ENCODE peak calls at places on chromosomes 11 and 22, in seven cellular contexts. C is transverse colon, F is ovary, S is A549, P is K562, O is sigmoid colon, V is SK-N-SH. M is an unnamed sample.

GRCh38 chr11:94322501-94322900 is 18.1 kb downstream of the IZUMO1R start:
- DNase-seq in C (no peak), F (no peak), S (no peak), P (no peak), O (no peak), V (no peak), M (no peak)

GRCh38 chr11:72241290-72241781 is 2.6 kb downstream of the PHOX2A start:
- DNase-seq in C (no peak), F (no peak), S (no peak), P (no peak), O (peak; percentile 64), V (peak; percentile 68), M (no peak)

GRCh38 chr22:42365942-42366660 is 66.1 kb downstream of the NFAM1 start:
- DNase-seq in C (no peak), F (no peak), S (no peak), P (no peak), O (no peak), V (no peak), M (no peak)

GRCh38 chr11:125180413-125181305 is 16.1 kb downstream of the PKNOX2 start:
- DNase-seq in C (no peak), F (no peak), S (no peak), P (no peak), O (no peak), V (no peak), M (no peak)

GRCh38 chr11:14420223-14420622 is 61.2 kb upstream of the RRAS2 start:
- DNase-seq in C (no peak), F (no peak), S (no peak), P (no peak), O (no peak), V (no peak), M (no peak)

GRCh38 chr11:132648841-132649240 is 883.5 kb downstream of the OPCML start:
- DNase-seq in C (no peak), F (no peak), S (no peak), P (no peak), O (no peak), V (no peak), M (no peak)

GRCh38 chr22:47275479-47276218 is 513.2 kb downstream of the TBC1D22A start:
- DNase-seq in C (no peak), F (no peak), S (no peak), P (no peak), O (peak; percentile 35), V (no peak), M (no peak)

GRCh38 chr11:47267858-47268257 is 2.1 kb upstream of the MADD start:
- DNase-seq in C (no peak), F (no peak), S (no peak), P (peak; percentile 24), O (no peak), V (no peak), M (no peak)

GRCh38 chr11:15107730-15108515 is 6.8 kb upstream of the INSC start:
- DNase-seq in C (no peak), F (no peak), S (no peak), P (no peak), O (no peak), V (no peak), M (no peak)

GRCh38 chr22:32080904-32081303 is 37.8 kb downstream of the SLC5A1 start:
- DNase-seq in C (peak; percentile 39), F (no peak), S (peak; percentile 39), P (peak; percentile 47), O (no peak), V (peak; percentile 73), M (no peak)

GRCh38 chr11:15754221-15754620 is 602.1 kb downstream of the SOX6 start:
- DNase-seq in C (no peak), F (no peak), S (no peak), P (no peak), O (no peak), V (no peak), M (no peak)

GRCh38 chr11:112455791-112456190 is 195.1 kb upstream of the PLET1 start:
- DNase-seq in C (no peak), F (no peak), S (no peak), P (no peak), O (no peak), V (no peak), M (no peak)

GRCh38 chr22:18111759-18112330 is 1.2 kb downstream of the TUBA8 start:
- DNase-seq in C (no peak), F (no peak), S (no peak), P (no peak), O (no peak), V (no peak), M (peak; percentile 51)

GRCh38 chr11:124238512-124238911 is 2.4 kb upstream of the OR8G1 start:
- DNase-seq in C (no peak), F (no peak), S (no peak), P (peak; percentile 15), O (no peak), V (no peak), M (no peak)

GRCh38 chr11:10694481-10695239 is 1.1 kb upstream of the IRAG1 start:
- DNase-seq in C (no peak), F (no peak), S (no peak), P (no peak), O (no peak), V (no peak), M (no peak)

GRCh38 chr22:32896951-32897350 is 95.4 kb downstream of the TIMP3 start:
- DNase-seq in C (no peak), F (no peak), S (no peak), P (no peak), O (no peak), V (no peak), M (no peak)

GRCh38 chr11:126101241-126101929 is 38.7 kb upstream of the CDON start:
- DNase-seq in C (no peak), F (peak; percentile 86), S (no peak), P (no peak), O (no peak), V (no peak), M (no peak)

GRCh38 chr11:102121329-102121728 is 11.1 kb downstream of the YAP1 start:
- DNase-seq in C (no peak), F (no peak), S (no peak), P (no peak), O (no peak), V (no peak), M (no peak)

GRCh38 chr11:32071811-32072210 is 19.1 kb upstream of the RCN1 start:
- DNase-seq in C (no peak), F (no peak), S (peak; percentile 40), P (peak; percentile 9), O (no peak), V (peak; percentile 23), M (no peak)

GRCh38 chr22:41437198-41437597 is 9.4 kb downstream of the TOB2 start:
- DNase-seq in C (no peak), F (no peak), S (no peak), P (no peak), O (no peak), V (no peak), M (no peak)

GRCh38 chr22:43921361-43921760 is 2.2 kb upstream of the PNPLA3 start:
- DNase-seq in C (no peak), F (no peak), S (no peak), P (no peak), O (no peak), V (no peak), M (no peak)

GRCh38 chr11:123561046-123561781 is 93.2 kb downstream of the SCN3B start:
- DNase-seq in C (no peak), F (peak; percentile 76), S (no peak), P (peak; percentile 8), O (no peak), V (peak; percentile 83), M (no peak)

GRCh38 chr11:83677730-83678129 is 391.6 kb upstream of the CCDC90B start:
- DNase-seq in C (no peak), F (no peak), S (no peak), P (no peak), O (no peak), V (no peak), M (no peak)

GRCh38 chr11:124823512-124824376 is 23.5 kb upstream of the MSANTD2 start:
- DNase-seq in C (no peak), F (no peak), S (no peak), P (no peak), O (no peak), V (no peak), M (peak; percentile 79)

GRCh38 chr11:113532697-113533424 is 57.7 kb upstream of the DRD2 start:
- DNase-seq in C (peak; percentile 77), F (peak; percentile 77), S (peak; percentile 31), P (peak; percentile 79), O (peak; percentile 77), V (peak; percentile 80), M (peak; percentile 66)

GRCh38 chr22:23077627-23078461 is 7.5 kb downstream of the GNAZ start:
- DNase-seq in C (no peak), F (no peak), S (no peak), P (no peak), O (no peak), V (peak; percentile 54), M (no peak)

GRCh38 chr22:23079814-23080521 is 9.6 kb downstream of the GNAZ start:
- DNase-seq in C (no peak), F (no peak), S (no peak), P (no peak), O (no peak), V (no peak), M (no peak)

GRCh38 chr22:23079240-23079768 is 9.0 kb downstream of the GNAZ start:
- DNase-seq in C (no peak), F (no peak), S (no peak), P (no peak), O (no peak), V (no peak), M (no peak)

GRCh38 chr22:23076896-23077572 is 6.7 kb downstream of the GNAZ start:
- DNase-seq in C (no peak), F (no peak), S (no peak), P (no peak), O (no peak), V (no peak), M (no peak)

GRCh38 chr22:23078462-23078787 is 8.1 kb downstream of the GNAZ start:
- DNase-seq in C (no peak), F (no peak), S (no peak), P (no peak), O (no peak), V (no peak), M (no peak)
- H3K4me1 ChIP-seq in C (no peaks in the 10 kb centered on the region), F (no peaks in the 10 kb centered on the region), S (no peaks in the 10 kb centered on the region), P (no peaks in the 10 kb centered on the region), O (no peaks in the 10 kb centered on the region), V (peaks cover 41% of the 10 kb centered on the region), M (no peaks in the 10 kb centered on the region)

DNA sequence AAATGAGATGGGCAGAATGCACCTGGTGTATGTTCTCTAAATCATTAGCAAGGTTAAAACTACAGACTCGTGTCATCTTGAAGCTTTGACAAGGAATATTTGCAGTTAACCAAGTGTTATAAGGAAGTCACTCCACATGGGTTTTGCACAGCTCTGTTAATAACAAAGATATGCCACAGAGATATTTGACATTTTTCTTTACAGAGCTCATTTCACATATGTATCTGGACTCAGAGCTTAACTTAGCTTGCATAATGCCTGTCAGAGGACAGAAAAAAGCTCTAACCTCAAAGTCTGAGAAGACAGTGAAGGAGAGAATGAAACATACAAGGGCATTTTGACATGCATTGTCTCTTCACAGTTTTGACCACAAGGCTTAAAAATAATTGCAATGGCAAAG is 105.5 kb downstream of the C11orf87 start:
- DNase-seq in C (no peak), F (no peak), S (no peak), P (no peak), O (no peak), V (no peak), M (no peak)
- TF ChIP-seq EP300 in C (no peak), F (no peak), S (no peak), P (no peak), O (no peak), V (no peak), M (no peak)

GRCh38 chr22:38861170-38861874 is 10.7 kb downstream of the CBX6 start:
- DNase-seq in C (no peak), F (no peak), S (no peak), P (no peak), O (peak; percentile 64), V (no peak), M (no peak)
- TF ChIP-seq CTCF in C (no peak), F (no peak), S (no peak), P (peak; percentile 17), O (no peak), V (no peak), M (no peak)

GRCh38 chr11:86058360-86058759 is 10.5 kb downstream of the PICALM start:
- DNase-seq in C (no peak), F (no peak), S (no peak), P (no peak), O (no peak), V (no peak), M (no peak)
- H3K4me1 ChIP-seq in C (peaks cover 80% of the 10 kb centered on the region), F (peaks cover 5% of the 10 kb centered on the region), S (peaks cover 11% of the 10 kb centered on the region), P (peaks cover 63% of the 10 kb centered on the region), O (peaks cover 44% of the 10 kb centered on the region), V (no peaks in the 10 kb centered on the region), M (peaks cover 75% of the 10 kb centered on the region)

M was measured in upper lobe of left lung.